ENCODE peak calls at places on chromosomes 12 and 14, in ten cellular contexts. M is tibial nerve; S is smooth muscle cell of the brain vasculature; E is SW 1271; D is fibroblast of the conjunctiva; V is IMR-90; N is HT-29; U is nucleus accumbens; X is stimulated activated CD4-positive, alpha-beta T cell treated with anti-CD3 and anti-CD28 coated beads, TNF-alpha, amount 100 ng/mL, for 1 hour; H is RPMI8226. L is an unnamed sample.

GRCh38 chr14:71698698-71699097 is 233.5 kb upstream of the RGS6 start:
- DNase-seq in M (no peak), S (no peak), E (no peak), D (no peak), V (no peak), N (no peak), U (no peak), X (no peak), H (no peak), L (no peak)

GRCh38 chr14:103931422-103931821 is 3.2 kb downstream of the TDRD9 start:
- DNase-seq in M (no peak), S (no peak), E (no peak), D (no peak), V (no peak), N (no peak), U (no peak), X (no peak), H (no peak), L (no peak)

GRCh38 chr12:124426594-124427550 is 132.0 kb downstream of the RFLNA start:
- DNase-seq in M (no peak), S (no peak), E (no peak), D (no peak), V (no peak), N (no peak), U (no peak), X (no peak), H (no peak), L (no peak)

GRCh38 chr12:131615316-131616053 is 95.4 kb upstream of the SFSWAP start:
- DNase-seq in M (no peak), S (no peak), E (no peak), D (no peak), V (no peak), N (no peak), U (no peak), X (no peak), H (no peak), L (no peak)

GRCh38 chr12:55728932-55729591 is at the start of gene CD63:
- DNase-seq in M (peak), S (peak), E (peak), D (peak), V (peak), N (peak), U (peak), X (no peak), H (peak), L (peak)

GRCh38 chr12:795305-795704 is 42.9 kb downstream of the WNK1 start:
- DNase-seq in M (no peak), S (no peak), E (no peak), D (no peak), V (no peak), N (no peak), U (no peak), X (no peak), H (no peak), L (no peak)

GRCh38 chr14:74048291-74048690 is 29.1 kb downstream of the BBOF1 start:
- DNase-seq in M (no peak), S (no peak), E (no peak), D (no peak), V (peak), N (no peak), U (no peak), X (no peak), H (no peak), L (no peak)

GRCh38 chr12:22042981-22043669 is 2.9 kb upstream of the CMAS start:
- DNase-seq in M (no peak), S (no peak), E (no peak), D (no peak), V (peak), N (no peak), U (no peak), X (no peak), H (no peak), L (no peak)

GRCh38 chr14:75081835-75082234 is 12.4 kb downstream of the ZC2HC1C start:
- DNase-seq in M (no peak), S (no peak), E (no peak), D (no peak), V (peak), N (no peak), U (no peak), X (no peak), H (no peak), L (no peak)

GRCh38 chr12:122459211-122459610 is 36.7 kb upstream of the CLIP1 start:
- DNase-seq in M (no peak), S (no peak), E (no peak), D (no peak), V (no peak), N (no peak), U (no peak), X (no peak), H (no peak), L (no peak)

GRCh38 chr12:94644622-94645021 is 5.7 kb downstream of the TMCC3 start:
- DNase-seq in M (no peak), S (no peak), E (peak), D (peak), V (peak), N (no peak), U (no peak), X (no peak), H (no peak), L (no peak)

GRCh38 chr12:121184425-121184824 is 25.5 kb upstream of the P2RX4 start:
- DNase-seq in M (no peak), S (no peak), E (no peak), D (no peak), V (no peak), N (no peak), U (no peak), X (no peak), H (no peak), L (no peak)

GRCh38 chr12:117218149-117218548 is 27.9 kb upstream of the FBXO21 start:
- DNase-seq in M (no peak), S (no peak), E (no peak), D (no peak), V (no peak), N (no peak), U (no peak), X (no peak), H (no peak), L (no peak)

GRCh38 chr14:56357478-56357877 is 222.1 kb upstream of the TMEM260 start:
- DNase-seq in M (no peak), S (no peak), E (no peak), D (no peak), V (no peak), N (no peak), U (no peak), X (no peak), H (no peak), L (no peak)

GRCh38 chr12:28878629-28879028 is 270.4 kb upstream of the FAR2 start:
- DNase-seq in M (no peak), S (no peak), E (no peak), D (no peak), V (no peak), N (no peak), U (no peak), X (no peak), H (no peak), L (no peak)

GRCh38 chr12:94545937-94546771 is 86.5 kb upstream of the CEP83 start:
- DNase-seq in M (no peak), S (no peak), E (peak), D (peak), V (peak), N (peak), U (peak), X (no peak), H (peak), L (no peak)